ENCODE peak calls at places on chromosomes 13 and 19, in six cellular contexts. Q is LNCaP clone FGC, L is esophagus squamous epithelium, M is left ventricle myocardium inferior, I is heart left ventricle, A is fibroblast of lung. C is an unnamed sample.

GRCh38 chr19:6825076-6825774 is 52.7 kb downstream of the VAV1 start:
- DNase-seq in Q (no peak), L (no peak), M (no peak), I (no peak), A (no peak), C (no peak)

GRCh38 chr19:44954649-44955499 is at the start of gene CLPTM1:
- DNase-seq in Q (peak; percentile 73), L (peak; percentile 82), M (peak; percentile 97), I (peak; percentile 98), A (peak; percentile 96), C (peak; percentile 70)

GRCh38 chr13:29521336-29521735 is 74.2 kb downstream of the SLC7A1 start:
- DNase-seq in Q (no peak), L (no peak), M (no peak), I (no peak), A (no peak), C (no peak)

GRCh38 chr13:41458939-41459753 is 1.8 kb downstream of the RGCC start:
- DNase-seq in Q (no peak), L (peak; percentile 5), M (peak; percentile 26), I (peak; percentile 49), A (peak; percentile 29), C (no peak)

GRCh38 chr13:73851104-73851503 is 283.1 kb downstream of the KLF12 start:
- DNase-seq in Q (no peak), L (no peak), M (no peak), I (no peak), A (no peak), C (no peak)

GRCh38 chr19:24140099-24140498 is 53.1 kb downstream of the ZNF254 start:
- DNase-seq in Q (peak; percentile 32), L (no peak), M (no peak), I (no peak), A (peak; percentile 94), C (no peak)

GRCh38 chr19:48741222-48741999 is 1.0 kb upstream of the RASIP1 start:
- DNase-seq in Q (no peak), L (no peak), M (peak; percentile 59), I (peak; percentile 70), A (no peak), C (no peak)

GRCh38 chr19:56725829-56726424 is 54.4 kb upstream of the ZNF835 start:
- DNase-seq in Q (no peak), L (no peak), M (no peak), I (no peak), A (no peak), C (no peak)

GRCh38 chr19:1460033-1460995 is 10.4 kb downstream of the APC2 start:
- DNase-seq in Q (no peak), L (no peak), M (no peak), I (no peak), A (no peak), C (no peak)

GRCh38 chr13:113479179-113479578 is 11.3 kb downstream of the DCUN1D2 start:
- DNase-seq in Q (no peak), L (no peak), M (no peak), I (no peak), A (no peak), C (no peak)

GRCh38 chr19:406999-407491 is 1.9 kb downstream of the C2CD4C start:
- DNase-seq in Q (no peak), L (no peak), M (no peak), I (no peak), A (no peak), C (no peak)

GRCh38 chr19:30066781-30067759 is 125.0 kb downstream of the URI1 start:
- DNase-seq in Q (no peak), L (no peak), M (no peak), I (no peak), A (no peak), C (no peak)

GRCh38 chr19:51983361-51983760 is 3.3 kb downstream of the ZNF350 start:
- DNase-seq in Q (peak; percentile 71), L (no peak), M (no peak), I (no peak), A (no peak), C (no peak)
- TF ChIP-seq CTCF in Q (no peak), L (no peak), M (no peak), I (no peak), A (no peak), C (no peak)

GRCh38 chr19:34943861-34944573 is 17.3 kb downstream of the ZNF30 start:
- DNase-seq in Q (no peak), L (no peak), M (no peak), I (no peak), A (no peak), C (no peak)
- H3K4me3 ChIP-seq in Q (no peak overlapping the region), L (no peak overlapping the region), M (no peak overlapping the region), I (no peak overlapping the region), A (no peak overlapping the region), C (no peak overlapping the region)

GRCh38 chr13:77503398-77503797 is 32.1 kb upstream of the SCEL start:
- DNase-seq in Q (no peak), L (no peak), M (no peak), I (no peak), A (no peak), C (no peak)

GRCh38 chr13:77509221-77509620 is 26.3 kb upstream of the SCEL start:
- DNase-seq in Q (no peak), L (no peak), M (no peak), I (no peak), A (peak; percentile 90), C (no peak)

GRCh38 chr13:77510156-77510555 is 25.4 kb upstream of the SCEL start:
- DNase-seq in Q (no peak), L (no peak), M (no peak), I (no peak), A (peak; percentile 21), C (no peak)

GRCh38 chr13:77507931-77508776 is 27.4 kb upstream of the SCEL start:
- DNase-seq in Q (no peak), L (no peak), M (no peak), I (no peak), A (peak; percentile 97), C (no peak)

GRCh38 chr13:77506874-77507273 is 28.6 kb upstream of the SCEL start:
- DNase-seq in Q (no peak), L (no peak), M (no peak), I (no peak), A (no peak), C (no peak)
- TF ChIP-seq CTCF in Q (peak; percentile 38), L (no peak), M (peak; percentile 32), I (peak; percentile 39), A (peak; percentile 20), C (no peak)

GRCh38 chr19:8254286-8255001 is 45.3 kb downstream of the CERS4 start:
- DNase-seq in Q (no peak), L (no peak), M (no peak), I (no peak), A (no peak), C (no peak)

GRCh38 chr19:8257052-8257443 is 47.9 kb downstream of the CERS4 start:
- DNase-seq in Q (no peak), L (no peak), M (no peak), I (no peak), A (no peak), C (no peak)

GRCh38 chr19:8256276-8257051 is 47.3 kb downstream of the CERS4 start:
- DNase-seq in Q (no peak), L (no peak), M (no peak), I (no peak), A (no peak), C (no peak)

GRCh38 chr19:8253678-8254077 is 44.5 kb downstream of the CERS4 start:
- DNase-seq in Q (no peak), L (no peak), M (no peak), I (no peak), A (no peak), C (no peak)

DNA sequence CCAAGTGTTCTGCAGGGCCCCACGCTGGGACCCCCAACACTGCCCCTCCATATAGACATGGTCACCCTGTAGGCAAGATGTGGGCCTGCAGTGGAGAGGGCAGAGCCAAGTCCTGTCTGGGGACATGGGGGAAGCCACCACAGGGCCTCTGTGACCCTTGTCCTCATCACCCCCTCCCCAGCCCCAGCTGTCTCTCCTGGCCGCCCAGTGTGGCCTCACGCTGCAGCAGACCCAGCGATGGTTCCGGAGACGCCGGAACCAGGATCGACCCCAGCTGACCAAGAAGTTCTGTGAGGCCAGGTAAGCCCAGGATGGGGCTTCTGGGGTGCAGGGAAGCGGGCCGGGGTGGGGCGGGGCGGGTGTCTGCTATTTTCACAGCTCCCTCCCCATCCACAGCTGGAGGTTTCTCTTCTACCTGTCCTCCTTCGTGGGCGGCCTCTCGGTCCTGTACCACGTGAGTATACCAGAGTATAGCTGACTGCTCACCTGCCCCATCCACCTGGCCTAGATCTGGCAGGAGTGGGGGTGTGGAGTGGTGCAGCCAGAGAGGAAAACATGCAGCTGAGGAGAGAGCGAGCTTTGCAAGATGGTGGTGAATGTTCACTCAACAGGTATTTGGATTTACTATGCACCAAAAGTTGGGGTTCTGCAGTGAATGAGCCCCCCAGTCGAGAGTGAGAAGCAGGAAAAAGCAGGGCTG is 46.4 kb downstream of the CERS4 start:
- DNase-seq in Q (no peak), L (no peak), M (no peak), I (no peak), A (no peak), C (no peak)
- H3K4me3 ChIP-seq in Q (no peak overlapping the region), L (no peak overlapping the region), M (no peak overlapping the region), I (no peak overlapping the region), A (no peak overlapping the region), C (no peak overlapping the region)

GRCh38 chr13:95497307-95497943 is 55.1 kb upstream of the CLDN10 start:
- DNase-seq in Q (no peak), L (no peak), M (peak; percentile 68), I (peak; percentile 77), A (no peak), C (no peak)

GRCh38 chr13:95496485-95496884 is 56.0 kb upstream of the CLDN10 start:
- DNase-seq in Q (no peak), L (no peak), M (no peak), I (no peak), A (no peak), C (no peak)

GRCh38 chr13:95498886-95499285 is 53.6 kb upstream of the CLDN10 start:
- DNase-seq in Q (no peak), L (no peak), M (no peak), I (no peak), A (peak; percentile 68), C (no peak)

GRCh38 chr13:95492044-95492801 is 60.3 kb upstream of the CLDN10 start:
- DNase-seq in Q (no peak), L (no peak), M (no peak), I (no peak), A (no peak), C (no peak)

DNA sequence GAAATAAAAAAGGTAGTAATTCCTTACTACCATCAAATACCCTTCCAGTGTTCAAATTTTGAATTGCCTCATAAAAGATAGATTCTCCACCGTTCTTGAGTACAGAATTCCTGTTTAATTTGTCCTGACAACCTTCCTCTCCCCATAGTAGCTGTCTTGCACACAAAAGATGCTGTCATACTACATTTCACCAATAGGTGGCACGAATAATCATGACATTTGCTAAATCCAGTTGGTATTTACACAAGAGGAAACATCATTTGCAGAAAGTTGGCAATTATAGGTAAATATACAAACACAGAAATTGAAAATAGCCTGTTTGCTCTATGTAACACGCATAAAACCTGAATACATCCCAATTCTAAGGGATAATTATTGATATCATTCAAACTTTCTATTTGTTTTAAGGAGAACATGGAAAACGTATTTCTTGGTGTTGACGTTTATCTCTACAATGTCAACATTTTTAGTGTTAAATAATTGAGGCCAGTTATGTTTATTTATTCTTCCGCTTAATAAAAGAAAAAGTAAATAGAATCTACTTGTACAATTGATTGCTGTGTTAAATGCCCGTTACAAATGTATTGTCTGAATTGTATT is 58.3 kb upstream of the CLDN10 start:
- DNase-seq in Q (peak; percentile 71), L (no peak), M (no peak), I (no peak), A (peak; percentile 52), C (no peak)
- TF ChIP-seq CTCF in Q (peak; percentile 64), L (peak; percentile 67), M (peak; percentile 78), I (peak; percentile 61), A (peak; percentile 81), C (peak; percentile 59)